ENCODE peak calls at places on chromosome 2, in nine cellular contexts. One of them, this sample, is unnamed.

GRCh38 chr2:31694444-31694843 is 113.7 kb upstream of the SRD5A2 start:
- DNase-seq in left ventricle myocardium superior: no peak
- DNase-seq in NCI-H2171 treated with DMSO at 0.1 percent for 48 hours: peak
- DNase-seq in NCI-H82: peak
- DNase-seq in EL: peak
- DNase-seq in NCI-H1417: no peak
- DNase-seq in activated CD4-positive, alpha-beta T cell treated with anti-CD3 and anti-CD28 coated beads for 4 hours: no peak
- DNase-seq in upper lobe of right lung: no peak
- DNase-seq in activated CD8-positive, alpha-beta memory T cell treated with anti-CD3 and anti-CD28 coated beads for 48 hours: no peak
- DNase-seq in this sample: no peak

GRCh38 chr2:173249661-173250641 is 104.7 kb upstream of the CDCA7 start:
- DNase-seq in activated CD8-positive, alpha-beta memory T cell treated with anti-CD3 and anti-CD28 coated beads for 48 hours: no peak
- DNase-seq in NCI-H82: no peak
- DNase-seq in activated CD4-positive, alpha-beta T cell treated with anti-CD3 and anti-CD28 coated beads for 4 hours: no peak
- DNase-seq in NCI-H1417: peak
- DNase-seq in left ventricle myocardium superior: no peak
- DNase-seq in upper lobe of right lung: no peak
- DNase-seq in NCI-H2171 treated with DMSO at 0.1 percent for 48 hours: peak
- DNase-seq in EL: no peak
- DNase-seq in this sample: no peak

GRCh38 chr2:228541794-228542193 is 360.3 kb upstream of the SPHKAP start:
- DNase-seq in left ventricle myocardium superior: no peak
- DNase-seq in NCI-H1417: no peak
- DNase-seq in EL: peak
- DNase-seq in activated CD8-positive, alpha-beta memory T cell treated with anti-CD3 and anti-CD28 coated beads for 48 hours: no peak
- DNase-seq in NCI-H2171 treated with DMSO at 0.1 percent for 48 hours: no peak
- DNase-seq in activated CD4-positive, alpha-beta T cell treated with anti-CD3 and anti-CD28 coated beads for 4 hours: no peak
- DNase-seq in NCI-H82: no peak
- DNase-seq in upper lobe of right lung: no peak
- DNase-seq in this sample: no peak

GRCh38 chr2:152050345-152050744 is 48.5 kb downstream of the CACNB4 start:
- DNase-seq in left ventricle myocardium superior: no peak
- DNase-seq in NCI-H1417: no peak
- DNase-seq in activated CD8-positive, alpha-beta memory T cell treated with anti-CD3 and anti-CD28 coated beads for 48 hours: no peak
- DNase-seq in activated CD4-positive, alpha-beta T cell treated with anti-CD3 and anti-CD28 coated beads for 4 hours: no peak
- DNase-seq in EL: no peak
- DNase-seq in NCI-H2171 treated with DMSO at 0.1 percent for 48 hours: no peak
- DNase-seq in NCI-H82: no peak
- DNase-seq in upper lobe of right lung: no peak
- DNase-seq in this sample: no peak

GRCh38 chr2:40034198-40034597 is 255.1 kb upstream of the THUMPD2 start:
- DNase-seq in NCI-H1417: no peak
- DNase-seq in activated CD4-positive, alpha-beta T cell treated with anti-CD3 and anti-CD28 coated beads for 4 hours: no peak
- DNase-seq in NCI-H82: no peak
- DNase-seq in activated CD8-positive, alpha-beta memory T cell treated with anti-CD3 and anti-CD28 coated beads for 48 hours: no peak
- DNase-seq in left ventricle myocardium superior: no peak
- DNase-seq in upper lobe of right lung: no peak
- DNase-seq in NCI-H2171 treated with DMSO at 0.1 percent for 48 hours: no peak
- DNase-seq in EL: peak
- DNase-seq in this sample: no peak

GRCh38 chr2:181459646-181460045 is 2.5 kb downstream of the ITGA4 start:
- DNase-seq in NCI-H82: no peak
- DNase-seq in NCI-H2171 treated with DMSO at 0.1 percent for 48 hours: no peak
- DNase-seq in activated CD4-positive, alpha-beta T cell treated with anti-CD3 and anti-CD28 coated beads for 4 hours: no peak
- DNase-seq in left ventricle myocardium superior: no peak
- DNase-seq in EL: peak
- DNase-seq in activated CD8-positive, alpha-beta memory T cell treated with anti-CD3 and anti-CD28 coated beads for 48 hours: no peak
- DNase-seq in upper lobe of right lung: no peak
- DNase-seq in NCI-H1417: no peak
- DNase-seq in this sample: no peak

GRCh38 chr2:38409136-38409903 is 32.2 kb upstream of the ATL2 start:
- DNase-seq in NCI-H2171 treated with DMSO at 0.1 percent for 48 hours: no peak
- DNase-seq in activated CD8-positive, alpha-beta memory T cell treated with anti-CD3 and anti-CD28 coated beads for 48 hours: no peak
- DNase-seq in EL: no peak
- DNase-seq in NCI-H1417: no peak
- DNase-seq in left ventricle myocardium superior: peak
- DNase-seq in activated CD4-positive, alpha-beta T cell treated with anti-CD3 and anti-CD28 coated beads for 4 hours: no peak
- DNase-seq in NCI-H82: no peak
- DNase-seq in upper lobe of right lung: peak
- DNase-seq in this sample: no peak

GRCh38 chr2:30886101-30886500 is 78.9 kb upstream of the CAPN13 start:
- DNase-seq in left ventricle myocardium superior: no peak
- DNase-seq in NCI-H1417: peak
- DNase-seq in activated CD8-positive, alpha-beta memory T cell treated with anti-CD3 and anti-CD28 coated beads for 48 hours: no peak
- DNase-seq in NCI-H2171 treated with DMSO at 0.1 percent for 48 hours: no peak
- DNase-seq in NCI-H82: no peak
- DNase-seq in EL: no peak
- DNase-seq in upper lobe of right lung: no peak
- DNase-seq in activated CD4-positive, alpha-beta T cell treated with anti-CD3 and anti-CD28 coated beads for 4 hours: no peak
- DNase-seq in this sample: no peak

GRCh38 chr2:39689876-39690275 is 24.2 kb downstream of the TMEM178A start:
- DNase-seq in activated CD8-positive, alpha-beta memory T cell treated with anti-CD3 and anti-CD28 coated beads for 48 hours: no peak
- DNase-seq in activated CD4-positive, alpha-beta T cell treated with anti-CD3 and anti-CD28 coated beads for 4 hours: no peak
- DNase-seq in NCI-H2171 treated with DMSO at 0.1 percent for 48 hours: no peak
- DNase-seq in left ventricle myocardium superior: no peak
- DNase-seq in EL: peak
- DNase-seq in NCI-H1417: no peak
- DNase-seq in NCI-H82: no peak
- DNase-seq in upper lobe of right lung: no peak
- DNase-seq in this sample: no peak

GRCh38 chr2:130327703-130328527 is 14.8 kb upstream of the IMP4 start:
- DNase-seq in left ventricle myocardium superior: no peak
- DNase-seq in activated CD4-positive, alpha-beta T cell treated with anti-CD3 and anti-CD28 coated beads for 4 hours: no peak
- DNase-seq in upper lobe of right lung: no peak
- DNase-seq in EL: peak
- DNase-seq in NCI-H1417: no peak
- DNase-seq in activated CD8-positive, alpha-beta memory T cell treated with anti-CD3 and anti-CD28 coated beads for 48 hours: no peak
- DNase-seq in NCI-H2171 treated with DMSO at 0.1 percent for 48 hours: no peak
- DNase-seq in NCI-H82: no peak
- DNase-seq in this sample: no peak